ENCODE peak calls at places on chromosomes 1 and 21, in eight cellular contexts. One of them, this sample, is unnamed.
A peak's percentile ranks its signal among the peaks of the same experiment; 100 is the strongest.

GRCh38 chr1:235588916-235589515 is 60.6 kb downstream of the GNG4 start:
- DNase-seq in ovary: peak; percentile 63
- DNase-seq in transverse colon: no peak
- DNase-seq in K562: peak; percentile 47
- DNase-seq in tibial nerve: no peak
- DNase-seq in H1: no peak
- DNase-seq in sigmoid colon: no peak
- DNase-seq in suprapubic skin: no peak
- DNase-seq in this sample: no peak

GRCh38 chr1:2378441-2378851 is 12.9 kb downstream of the MORN1 start:
- DNase-seq in ovary: no peak
- DNase-seq in transverse colon: peak; percentile 3
- DNase-seq in K562: no peak
- DNase-seq in tibial nerve: no peak
- DNase-seq in H1: no peak
- DNase-seq in sigmoid colon: peak; percentile 55
- DNase-seq in suprapubic skin: no peak
- DNase-seq in this sample: no peak

GRCh38 chr1:64699327-64699726 is 45.5 kb upstream of the RAVER2 start:
- DNase-seq in ovary: no peak
- DNase-seq in transverse colon: no peak
- DNase-seq in K562: no peak
- DNase-seq in tibial nerve: no peak
- DNase-seq in H1: no peak
- DNase-seq in sigmoid colon: no peak
- DNase-seq in suprapubic skin: no peak
- DNase-seq in this sample: no peak

GRCh38 chr1:107963601-107964396 is 1.2 kb downstream of the VAV3 start:
- DNase-seq in ovary: no peak
- DNase-seq in transverse colon: peak; percentile 34
- DNase-seq in K562: no peak
- DNase-seq in tibial nerve: peak; percentile 13
- DNase-seq in H1: peak; percentile 57
- DNase-seq in sigmoid colon: peak; percentile 59
- DNase-seq in suprapubic skin: peak; percentile 59
- DNase-seq in this sample: peak; percentile 39

GRCh38 chr1:110235839-110236682 is 25.9 kb downstream of the KCNC4 start:
- DNase-seq in ovary: no peak
- DNase-seq in transverse colon: no peak
- DNase-seq in K562: peak; percentile 37
- DNase-seq in tibial nerve: no peak
- DNase-seq in H1: no peak
- DNase-seq in sigmoid colon: no peak
- DNase-seq in suprapubic skin: no peak
- DNase-seq in this sample: no peak

GRCh38 chr1:221991221-221991620 is 249.3 kb upstream of the DUSP10 start:
- DNase-seq in ovary: no peak
- DNase-seq in transverse colon: no peak
- DNase-seq in K562: no peak
- DNase-seq in tibial nerve: no peak
- DNase-seq in H1: no peak
- DNase-seq in sigmoid colon: no peak
- DNase-seq in suprapubic skin: no peak
- DNase-seq in this sample: no peak

GRCh38 chr1:222732216-222733159 is 4.5 kb upstream of the FAM177B start:
- DNase-seq in ovary: no peak
- DNase-seq in transverse colon: no peak
- DNase-seq in K562: no peak
- DNase-seq in tibial nerve: no peak
- DNase-seq in H1: no peak
- DNase-seq in sigmoid colon: no peak
- DNase-seq in suprapubic skin: no peak
- DNase-seq in this sample: no peak

GRCh38 chr21:31698461-31698860 is 33.5 kb downstream of the SCAF4 start:
- DNase-seq in ovary: no peak
- DNase-seq in transverse colon: no peak
- DNase-seq in K562: no peak
- DNase-seq in tibial nerve: no peak
- DNase-seq in H1: no peak
- DNase-seq in sigmoid colon: no peak
- DNase-seq in suprapubic skin: no peak
- DNase-seq in this sample: no peak

GRCh38 chr1:150620919-150621318 is 8.5 kb downstream of the ENSA start:
- DNase-seq in ovary: no peak
- DNase-seq in transverse colon: no peak
- DNase-seq in K562: no peak
- DNase-seq in tibial nerve: no peak
- DNase-seq in H1: no peak
- DNase-seq in sigmoid colon: no peak
- DNase-seq in suprapubic skin: no peak
- DNase-seq in this sample: no peak

GRCh38 chr1:150626150-150626549 is 3.3 kb downstream of the ENSA start:
- DNase-seq in ovary: no peak
- DNase-seq in transverse colon: no peak
- DNase-seq in K562: no peak
- DNase-seq in tibial nerve: no peak
- DNase-seq in H1: no peak
- DNase-seq in sigmoid colon: no peak
- DNase-seq in suprapubic skin: no peak
- DNase-seq in this sample: no peak

GRCh38 chr1:150619576-150620509 is 9.6 kb downstream of the ENSA start:
- DNase-seq in ovary: no peak
- DNase-seq in transverse colon: no peak
- DNase-seq in K562: peak; percentile 81
- DNase-seq in tibial nerve: no peak
- DNase-seq in H1: no peak
- DNase-seq in sigmoid colon: peak; percentile 74
- DNase-seq in suprapubic skin: no peak
- DNase-seq in this sample: no peak

GRCh38 chr1:150622219-150622975 is 7.0 kb downstream of the ENSA start:
- DNase-seq in ovary: peak; percentile 58
- DNase-seq in transverse colon: no peak
- DNase-seq in K562: peak; percentile 48
- DNase-seq in tibial nerve: no peak
- DNase-seq in H1: no peak
- DNase-seq in sigmoid colon: peak; percentile 80
- DNase-seq in suprapubic skin: peak; percentile 80
- DNase-seq in this sample: no peak

DNA sequence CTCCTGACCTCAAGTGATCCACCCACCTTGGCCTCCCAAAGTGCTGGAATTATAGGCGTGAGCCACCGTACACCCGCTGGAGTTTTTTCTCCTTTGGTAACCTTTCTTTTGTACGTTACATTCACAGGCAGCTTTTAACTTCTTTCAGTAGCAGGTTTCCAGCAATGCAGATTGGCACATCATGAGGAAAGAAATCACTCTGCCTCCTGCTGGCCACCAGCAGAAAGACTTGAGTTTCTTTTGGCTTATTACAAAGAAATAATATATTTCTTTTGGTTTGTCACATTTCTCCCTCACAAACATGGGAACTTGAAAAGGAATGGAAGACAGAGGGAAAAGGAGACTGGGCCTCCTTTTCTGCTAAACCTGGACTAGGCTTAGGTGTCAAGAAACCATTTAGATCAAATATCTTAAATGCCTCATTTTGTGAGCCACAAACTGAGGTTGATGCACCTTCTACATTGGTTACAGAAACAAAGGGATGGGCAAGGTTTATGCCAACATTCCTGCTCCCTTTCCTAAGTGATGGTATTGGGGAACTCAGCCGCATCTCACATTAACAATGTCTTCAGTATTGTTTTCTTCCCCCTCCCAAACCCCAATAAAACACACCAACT is 7.8 kb downstream of the ENSA start:
- DNase-seq in ovary: peak; percentile 32
- DNase-seq in transverse colon: peak; percentile 70
- DNase-seq in K562: peak; percentile 26
- DNase-seq in tibial nerve: peak; percentile 62
- DNase-seq in H1: no peak
- DNase-seq in sigmoid colon: peak; percentile 82
- DNase-seq in suprapubic skin: no peak
- DNase-seq in this sample: peak; percentile 60
- H3K36me3 ChIP-seq in ovary: no peaks in the 10 kb centered on the region
- H3K36me3 ChIP-seq in transverse colon: no peaks in the 10 kb centered on the region
- H3K36me3 ChIP-seq in K562: peaks cover 85% of the 10 kb centered on the region
- H3K36me3 ChIP-seq in tibial nerve: peaks cover 7% of the 10 kb centered on the region
- H3K36me3 ChIP-seq in H1: peaks cover 71% of the 10 kb centered on the region
- H3K36me3 ChIP-seq in sigmoid colon: peaks cover 37% of the 10 kb centered on the region
- H3K36me3 ChIP-seq in suprapubic skin: peaks cover 50% of the 10 kb centered on the region
- H3K36me3 ChIP-seq in this sample: peaks cover 86% of the 10 kb centered on the region

GRCh38 chr1:32114420-32114819 is 6.6 kb downstream of the KPNA6 start:
- DNase-seq in ovary: no peak
- DNase-seq in transverse colon: no peak
- DNase-seq in K562: no peak
- DNase-seq in tibial nerve: no peak
- DNase-seq in H1: no peak
- DNase-seq in sigmoid colon: no peak
- DNase-seq in suprapubic skin: no peak
- DNase-seq in this sample: no peak

GRCh38 chr1:32112800-32113375 is 5.0 kb downstream of the KPNA6 start:
- DNase-seq in ovary: no peak
- DNase-seq in transverse colon: no peak
- DNase-seq in K562: no peak
- DNase-seq in tibial nerve: no peak
- DNase-seq in H1: no peak
- DNase-seq in sigmoid colon: no peak
- DNase-seq in suprapubic skin: no peak
- DNase-seq in this sample: no peak

GRCh38 chr1:32116531-32116930 is 8.7 kb downstream of the KPNA6 start:
- DNase-seq in ovary: no peak
- DNase-seq in transverse colon: no peak
- DNase-seq in K562: no peak
- DNase-seq in tibial nerve: no peak
- DNase-seq in H1: no peak
- DNase-seq in sigmoid colon: no peak
- DNase-seq in suprapubic skin: no peak
- DNase-seq in this sample: no peak

GRCh38 chr1:32111789-32112188 is 3.9 kb downstream of the KPNA6 start:
- DNase-seq in ovary: no peak
- DNase-seq in transverse colon: no peak
- DNase-seq in K562: peak; percentile 27
- DNase-seq in tibial nerve: no peak
- DNase-seq in H1: no peak
- DNase-seq in sigmoid colon: no peak
- DNase-seq in suprapubic skin: no peak
- DNase-seq in this sample: no peak

DNA sequence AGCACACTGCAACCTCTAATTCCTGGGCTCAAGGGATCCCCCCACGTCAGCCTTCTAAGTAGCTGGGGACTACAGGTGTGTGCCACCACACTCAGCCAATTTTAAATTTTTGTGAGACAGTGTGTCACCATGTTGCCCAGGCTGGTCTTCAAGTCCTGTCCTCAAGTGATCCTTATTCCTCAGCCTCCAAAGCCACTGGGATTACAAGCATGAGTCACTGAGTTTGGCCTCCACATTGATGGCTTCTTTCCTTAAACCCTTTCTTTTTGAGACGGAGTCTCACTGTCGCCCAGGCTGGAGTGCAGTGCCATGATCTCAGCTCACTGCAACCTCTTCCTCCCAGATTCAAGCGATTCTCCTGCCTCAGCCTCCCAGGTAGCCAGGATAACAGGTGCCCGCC is 7.6 kb downstream of the KPNA6 start:
- DNase-seq in ovary: no peak
- DNase-seq in transverse colon: no peak
- DNase-seq in K562: no peak
- DNase-seq in tibial nerve: no peak
- DNase-seq in H1: no peak
- DNase-seq in sigmoid colon: no peak
- DNase-seq in suprapubic skin: no peak
- DNase-seq in this sample: no peak
- TF ChIP-seq EP300 in ovary: no peak
- TF ChIP-seq EP300 in transverse colon: no peak
- TF ChIP-seq EP300 in K562: no peak
- TF ChIP-seq EP300 in tibial nerve: no peak
- TF ChIP-seq EP300 in H1: no peak
- TF ChIP-seq EP300 in sigmoid colon: no peak
- TF ChIP-seq EP300 in suprapubic skin: no peak
- TF ChIP-seq EP300 in this sample: no peak

GRCh38 chr1:206606867-206607266 is 5.4 kb downstream of the EIF2D start:
- DNase-seq in ovary: no peak
- DNase-seq in transverse colon: no peak
- DNase-seq in K562: peak; percentile 53
- DNase-seq in tibial nerve: no peak
- DNase-seq in H1: no peak
- DNase-seq in sigmoid colon: no peak
- DNase-seq in suprapubic skin: no peak
- DNase-seq in this sample: no peak
- H3K36me3 ChIP-seq in ovary: no peaks in the 10 kb centered on the region
- H3K36me3 ChIP-seq in transverse colon: no peaks in the 10 kb centered on the region
- H3K36me3 ChIP-seq in K562: peaks cover 83% of the 10 kb centered on the region
- H3K36me3 ChIP-seq in tibial nerve: peaks cover 12% of the 10 kb centered on the region
- H3K36me3 ChIP-seq in H1: peaks cover 15% of the 10 kb centered on the region
- H3K36me3 ChIP-seq in sigmoid colon: peaks cover 33% of the 10 kb centered on the region
- H3K36me3 ChIP-seq in suprapubic skin: peaks cover 79% of the 10 kb centered on the region
- H3K36me3 ChIP-seq in this sample: peaks cover 87% of the 10 kb centered on the region

GRCh38 chr1:219537182-219537581 is 75.7 kb downstream of the ZC3H11B start:
- DNase-seq in ovary: no peak
- DNase-seq in transverse colon: no peak
- DNase-seq in K562: no peak
- DNase-seq in tibial nerve: no peak
- DNase-seq in H1: no peak
- DNase-seq in sigmoid colon: no peak
- DNase-seq in suprapubic skin: no peak
- DNase-seq in this sample: no peak

GRCh38 chr1:219535021-219535420 is 77.9 kb downstream of the ZC3H11B start:
- DNase-seq in ovary: no peak
- DNase-seq in transverse colon: no peak
- DNase-seq in K562: no peak
- DNase-seq in tibial nerve: no peak
- DNase-seq in H1: no peak
- DNase-seq in sigmoid colon: no peak
- DNase-seq in suprapubic skin: no peak
- DNase-seq in this sample: no peak

GRCh38 chr1:219529116-219529515 is 83.8 kb downstream of the ZC3H11B start:
- DNase-seq in ovary: no peak
- DNase-seq in transverse colon: no peak
- DNase-seq in K562: no peak
- DNase-seq in tibial nerve: no peak
- DNase-seq in H1: peak; percentile 45
- DNase-seq in sigmoid colon: no peak
- DNase-seq in suprapubic skin: no peak
- DNase-seq in this sample: no peak

GRCh38 chr1:219536038-219536437 is 76.9 kb downstream of the ZC3H11B start:
- DNase-seq in ovary: no peak
- DNase-seq in transverse colon: no peak
- DNase-seq in K562: no peak
- DNase-seq in tibial nerve: no peak
- DNase-seq in H1: no peak
- DNase-seq in sigmoid colon: no peak
- DNase-seq in suprapubic skin: no peak
- DNase-seq in this sample: no peak

DNA sequence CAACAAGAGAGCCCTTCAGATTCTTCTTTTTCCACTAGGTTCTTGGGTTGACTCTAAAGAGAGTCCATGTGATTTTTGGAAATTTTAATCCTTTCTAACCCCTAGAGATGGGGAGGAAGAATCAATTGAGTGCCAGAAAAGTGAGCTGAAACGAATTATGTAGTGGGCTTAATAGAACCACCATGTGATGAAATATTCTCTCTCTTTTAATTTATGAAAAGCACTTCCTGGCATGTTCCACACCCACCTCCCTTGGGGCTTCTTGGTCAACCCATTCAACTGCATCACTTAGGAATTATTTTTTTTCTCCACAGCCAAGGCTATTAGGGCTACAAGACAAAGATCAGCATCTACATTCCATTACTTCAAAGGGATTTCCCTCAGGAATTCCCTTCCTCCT is 79.6 kb downstream of the ZC3H11B start:
- DNase-seq in ovary: no peak
- DNase-seq in transverse colon: no peak
- DNase-seq in K562: no peak
- DNase-seq in tibial nerve: peak; percentile 75
- DNase-seq in H1: no peak
- DNase-seq in sigmoid colon: peak; percentile 69
- DNase-seq in suprapubic skin: peak; percentile 63
- DNase-seq in this sample: no peak
- TF ChIP-seq EP300 in ovary: no peak
- TF ChIP-seq EP300 in transverse colon: no peak
- TF ChIP-seq EP300 in K562: no peak
- TF ChIP-seq EP300 in tibial nerve: peak; percentile 84
- TF ChIP-seq EP300 in H1: no peak
- TF ChIP-seq EP300 in sigmoid colon: no peak
- TF ChIP-seq EP300 in suprapubic skin: no peak
- TF ChIP-seq EP300 in this sample: no peak

This sample was measured in stomach.